ENCODE peak calls at places on chromosomes 4 and X, in nine cellular contexts. A, T, H, G, S, Y, Z, Q and D are unnamed samples.

GRCh38 chrX:130626521-130626920 is 224.7 kb downstream of the RBMX2 start:
- DNase-seq in A (no peak), G (peak), Y (no peak), Q (no peak), H (peak), S (no peak), T (no peak), Z (no peak), D (no peak)

GRCh38 chr4:102157984-102158383 is 187.3 kb downstream of the SLC39A8 start:
- DNase-seq in T (no peak), Y (no peak), Q (no peak), A (no peak), H (no peak), G (no peak), S (no peak), Z (peak), D (no peak)

GRCh38 chrX:41558531-41558930 is 111.4 kb downstream of the NYX start:
- DNase-seq in T (no peak), Q (peak), A (no peak), S (no peak), H (no peak), Z (peak), Y (no peak), G (peak), D (peak)

GRCh38 chr4:90536408-90536807 is 409.2 kb downstream of the CCSER1 start:
- DNase-seq in Y (no peak), T (no peak), Z (no peak), H (no peak), G (no peak), Q (no peak), S (no peak), A (no peak), D (peak)

GRCh38 chr4:139665690-139666529 is at the start of gene MGST2:
- DNase-seq in H (no peak), S (no peak), Y (no peak), Q (peak), T (no peak), A (peak), Z (peak), G (peak), D (peak)

GRCh38 chr4:148288448-148288847 is 153.8 kb downstream of the NR3C2 start:
- DNase-seq in Y (no peak), H (no peak), G (no peak), A (no peak), Z (no peak), S (no peak), T (no peak), Q (no peak), D (no peak)

GRCh38 chr4:149584703-149585102 is 230.9 kb downstream of the IQCM start:
- DNase-seq in T (no peak), Y (no peak), S (no peak), G (peak), Q (no peak), H (no peak), A (no peak), Z (no peak), D (no peak)

GRCh38 chr4:124713213-124713592 is 671 bp upstream of the ANKRD50 start:
- DNase-seq in A (peak), H (no peak), G (peak), S (peak), Z (no peak), Q (peak), T (no peak), Y (no peak), D (peak)

GRCh38 chrX:80511969-80512760 is 91.9 kb downstream of the TENT5D start:
- DNase-seq in G (peak), A (no peak), H (no peak), Y (no peak), Z (peak), Q (no peak), T (no peak), S (no peak), D (no peak)

GRCh38 chrX:49204017-49204416 is 4.0 kb upstream of the SYP start:
- DNase-seq in Z (no peak), T (no peak), A (no peak), H (no peak), G (no peak), S (no peak), Y (no peak), Q (no peak), D (no peak)

GRCh38 chr4:6194458-6195195 is 5.7 kb downstream of the JAKMIP1 start:
- DNase-seq in S (no peak), H (no peak), Y (no peak), A (no peak), Z (no peak), T (no peak), G (no peak), Q (no peak), D (no peak)

GRCh38 chrX:48974033-48974432 is 2.4 kb upstream of the KCND1 start:
- DNase-seq in Y (no peak), Z (no peak), T (no peak), G (no peak), Q (no peak), H (no peak), A (no peak), S (no peak), D (no peak)

GRCh38 chr4:99144070-99144469 is at the start of gene ADH4:
- DNase-seq in Z (peak), T (no peak), S (no peak), H (no peak), G (peak), Q (peak), Y (no peak), A (peak), D (no peak)

GRCh38 chrX:140765043-140765784 is 55.7 kb downstream of the LINC00632 start:
- DNase-seq in H (no peak), G (peak), T (no peak), A (no peak), Q (peak), Y (no peak), Z (peak), S (peak), D (peak)

GRCh38 chr4:139808381-139809206 is 143.0 kb downstream of the MGST2 start:
- DNase-seq in T (no peak), Z (peak), A (no peak), G (no peak), S (no peak), H (no peak), Q (no peak), Y (no peak), D (peak)

GRCh38 chr4:87037921-87038320 is 103.1 kb downstream of the AFF1 start:
- DNase-seq in G (peak), H (no peak), Y (no peak), T (no peak), Z (no peak), A (no peak), S (no peak), Q (no peak), D (no peak)
- H3K4me3 ChIP-seq in G (no peak), H (no peak), Y (no peak), T (no peak), Z (peak), A (no peak), S (no peak), Q (no peak), D (no peak)

GRCh38 chr4:8858188-8858924 is 13.3 kb downstream of the HMX1 start:
- DNase-seq in H (no peak), A (no peak), T (no peak), S (no peak), Q (no peak), G (no peak), Z (peak), Y (no peak), D (no peak)

GRCh38 chr4:8856835-8857590 is 14.6 kb downstream of the HMX1 start:
- DNase-seq in H (no peak), S (no peak), T (no peak), G (no peak), Q (no peak), Z (peak), Y (no peak), A (no peak), D (no peak)

GRCh38 chr4:8859550-8860095 is 12.0 kb downstream of the HMX1 start:
- DNase-seq in Y (no peak), G (no peak), A (no peak), Z (peak), S (no peak), Q (no peak), H (no peak), T (no peak), D (no peak)

GRCh38 chr4:8858925-8859210 is 12.8 kb downstream of the HMX1 start:
- DNase-seq in Q (no peak), A (no peak), H (no peak), S (no peak), Y (no peak), T (no peak), G (no peak), Z (no peak), D (no peak)

DNA sequence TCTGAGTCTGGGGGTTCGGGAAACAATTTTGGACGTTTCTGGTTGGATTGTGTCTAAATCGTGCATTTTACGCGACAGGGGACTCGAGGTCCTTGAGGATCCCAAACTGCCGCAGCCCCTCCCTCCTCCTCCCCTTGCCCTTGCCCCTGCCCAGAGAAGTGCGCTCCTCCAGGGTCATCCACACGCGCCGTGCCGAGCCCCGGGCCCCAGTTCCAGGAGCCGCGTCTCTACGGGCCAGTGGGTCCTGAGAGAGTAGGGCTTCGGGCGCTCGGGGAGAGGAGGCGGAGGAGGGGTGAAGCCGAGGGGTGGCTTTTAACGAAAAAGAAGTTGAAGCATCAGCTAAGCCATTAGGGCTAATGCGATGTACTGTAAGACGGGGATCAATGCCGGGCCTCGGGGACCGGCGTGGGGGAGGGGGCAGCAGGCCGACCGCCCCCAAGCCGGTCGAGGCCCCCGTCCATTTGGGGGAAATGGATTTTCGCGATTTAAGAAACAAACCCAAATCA is 13.9 kb downstream of the HMX1 start:
- DNase-seq in Z (peak), G (no peak), Q (no peak), H (no peak), S (no peak), T (no peak), A (no peak), Y (no peak), D (no peak)
- H3K4me3 ChIP-seq in Z (peak), G (no peak), Q (no peak), H (no peak), S (no peak), T (no peak), A (no peak), Y (no peak), D (no peak)

GRCh38 chr4:87236851-87237250 is 16.4 kb upstream of the KLHL8 start:
- DNase-seq in G (peak), Y (no peak), T (no peak), Q (no peak), H (no peak), Z (no peak), A (no peak), S (no peak), D (no peak)

GRCh38 chr4:87230806-87231205 is 10.4 kb upstream of the KLHL8 start:
- DNase-seq in A (no peak), T (no peak), Q (no peak), S (no peak), Z (no peak), Y (no peak), H (no peak), G (no peak), D (no peak)

GRCh38 chr4:87232241-87232640 is 11.8 kb upstream of the KLHL8 start:
- DNase-seq in T (no peak), Y (no peak), G (peak), A (no peak), S (no peak), H (no peak), Z (no peak), Q (peak), D (no peak)

GRCh38 chr4:87239821-87240220 is 19.4 kb upstream of the KLHL8 start:
- DNase-seq in G (peak), Z (no peak), T (no peak), S (no peak), H (no peak), A (no peak), Q (no peak), Y (no peak), D (no peak)

GRCh38 chr4:87235020-87235671 is 14.7 kb upstream of the KLHL8 start:
- DNase-seq in S (no peak), T (no peak), Y (no peak), Z (no peak), A (no peak), Q (peak), H (no peak), G (peak), D (no peak)
- H3K4me3 ChIP-seq in S (peak), T (peak), Y (peak), Z (peak), A (peak), Q (peak), H (peak), G (peak), D (no peak)

GRCh38 chrX:13748486-13748885 is 13.9 kb downstream of the OFD1 start:
- DNase-seq in G (peak), S (no peak), Z (no peak), T (no peak), Y (no peak), Q (no peak), A (no peak), H (no peak), D (no peak)

GRCh38 chrX:13747836-13748235 is 13.3 kb downstream of the OFD1 start:
- DNase-seq in T (no peak), Y (no peak), H (no peak), Q (peak), S (peak), Z (peak), A (peak), G (peak), D (peak)

GRCh38 chrX:13741695-13742094 is 7.1 kb downstream of the OFD1 start:
- DNase-seq in Y (no peak), S (no peak), A (no peak), Q (no peak), Z (no peak), H (no peak), G (no peak), T (no peak), D (no peak)

DNA sequence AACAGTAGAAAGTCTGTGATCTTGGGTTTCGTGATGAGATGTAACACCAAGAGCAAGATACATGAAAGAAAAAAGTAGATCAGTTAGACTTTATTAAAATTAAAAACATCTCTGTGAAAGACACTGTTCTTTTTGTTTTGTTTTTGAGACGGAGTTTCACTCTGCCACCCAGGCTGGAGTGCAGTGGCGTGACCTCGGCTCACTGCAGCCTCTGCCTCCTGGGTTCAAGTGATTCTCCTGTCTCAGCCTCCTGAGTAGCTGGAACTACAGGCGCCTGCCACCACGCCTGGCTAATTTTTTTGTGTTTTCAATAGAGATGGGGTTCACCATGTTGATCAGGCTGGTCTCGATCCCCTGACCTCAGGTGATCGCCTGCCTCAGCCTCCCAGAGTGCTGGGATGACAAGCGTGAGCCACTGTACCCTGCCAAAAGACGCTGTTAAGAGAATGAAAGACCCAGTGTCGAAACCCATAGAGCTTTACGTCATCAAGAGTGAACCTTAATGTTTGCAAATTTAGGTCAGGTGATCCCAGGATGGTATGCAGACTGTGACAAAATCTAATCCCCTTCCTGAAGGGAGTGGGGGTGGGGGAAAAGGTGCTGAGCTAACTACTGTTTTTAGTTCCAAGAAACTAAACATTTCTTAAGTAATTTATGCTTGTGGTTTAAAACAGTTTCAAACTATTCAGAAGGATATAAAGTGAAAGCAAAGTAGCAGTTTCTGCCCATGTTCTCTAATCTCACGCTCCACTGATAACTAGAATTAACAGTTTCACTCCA is 8.0 kb downstream of the OFD1 start:
- DNase-seq in Z (no peak), Q (no peak), A (peak), T (no peak), H (no peak), S (no peak), Y (peak), G (no peak), D (no peak)
- H3K4me3 ChIP-seq in Z (no peak), Q (no peak), A (no peak), T (no peak), H (no peak), S (no peak), Y (no peak), G (no peak), D (no peak)

DNA sequence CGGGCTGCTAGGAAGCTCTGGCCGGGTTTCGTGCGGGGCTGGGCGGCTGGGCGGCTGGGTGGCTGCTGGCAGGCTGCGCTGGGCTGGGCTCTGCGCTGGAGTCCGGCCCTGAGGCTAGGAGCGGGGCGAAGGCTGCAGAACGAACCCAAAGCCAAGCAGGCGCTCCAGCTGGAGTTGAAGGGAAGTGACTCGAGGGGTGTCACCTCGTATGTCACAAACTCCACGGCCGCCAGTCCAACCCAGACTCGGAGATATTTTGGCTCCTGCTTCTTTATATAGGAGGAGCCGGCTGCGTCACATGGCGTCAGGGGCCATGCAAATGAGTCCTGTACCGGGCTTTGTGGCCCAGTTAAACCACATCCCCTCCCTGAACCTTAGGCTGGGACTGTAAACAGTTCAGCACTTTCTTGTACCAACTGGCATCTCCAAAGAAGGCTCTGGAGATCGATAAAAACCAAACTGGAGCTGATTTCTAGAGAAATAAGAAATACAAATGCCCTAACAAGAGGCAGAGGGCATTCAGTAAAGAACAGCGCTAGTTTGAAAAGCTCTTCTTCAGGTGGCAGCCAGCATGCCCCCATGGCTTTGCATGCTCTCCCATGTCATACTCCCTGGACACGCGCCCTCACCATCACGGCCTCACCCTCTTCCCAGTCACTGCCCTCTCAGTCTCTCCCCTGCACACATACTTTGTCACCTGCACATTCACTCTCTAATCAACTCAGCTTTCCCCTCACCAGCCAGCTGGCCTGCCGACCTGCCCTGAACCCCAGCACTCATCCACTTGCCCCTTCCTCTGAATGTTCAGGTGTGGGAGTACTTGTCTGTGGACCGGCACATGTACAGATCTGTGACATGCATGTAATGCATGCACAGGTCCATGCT is 58.5 kb downstream of the TSC22D3 start:
- DNase-seq in Q (peak), Y (peak), T (peak), S (no peak), Z (peak), H (no peak), G (peak), A (peak), D (peak)
- H3K4me3 ChIP-seq in Q (peak), Y (peak), T (peak), S (peak), Z (peak), H (peak), G (peak), A (peak), D (peak)